ENCODE peak calls at places on chromosome 3, in nine cellular contexts. H is AG20443, D is HS-27A, G is IMR-90, F is Caco-2, N is NB4, I is A673, X is dorsolateral prefrontal cortex, B is NCI-H1417. K is an unnamed sample.

GRCh38 chr3:183210862-183211341 is 42.2 kb upstream of the B3GNT5 start:
- DNase-seq in H (no peak), D (no peak), G (no peak), F (no peak), N (peak), I (no peak), X (no peak), B (no peak), K (no peak)

GRCh38 chr3:185959609-185960517 is 22.0 kb upstream of the TRA2B start:
- DNase-seq in H (peak), D (no peak), G (peak), F (no peak), N (peak), I (peak), X (no peak), B (no peak), K (no peak)

GRCh38 chr3:129563332-129563731 is 20.4 kb downstream of the H1-8 start:
- DNase-seq in H (no peak), D (no peak), G (no peak), F (no peak), N (no peak), I (no peak), X (no peak), B (no peak), K (no peak)

GRCh38 chr3:50502584-50503423 is 630 bp downstream of the CACNA2D2 start:
- DNase-seq in H (peak), D (no peak), G (no peak), F (no peak), N (no peak), I (no peak), X (no peak), B (peak), K (no peak)

GRCh38 chr3:30708472-30708871 is 102.1 kb downstream of the TGFBR2 start:
- DNase-seq in H (no peak), D (no peak), G (no peak), F (no peak), N (no peak), I (no peak), X (no peak), B (no peak), K (no peak)

GRCh38 chr3:51975857-51976549 is 1.1 kb downstream of the ABHD14A start:
- DNase-seq in H (peak), D (no peak), G (peak), F (no peak), N (peak), I (peak), X (peak), B (peak), K (peak)

GRCh38 chr3:19702416-19703078 is 231.5 kb downstream of the EFHB start:
- DNase-seq in H (no peak), D (no peak), G (no peak), F (no peak), N (no peak), I (no peak), X (no peak), B (no peak), K (peak)

GRCh38 chr3:165638066-165638465 is 199.2 kb downstream of the BCHE start:
- DNase-seq in H (no peak), D (no peak), G (peak), F (no peak), N (no peak), I (no peak), X (no peak), B (no peak), K (no peak)

GRCh38 chr3:42699511-42699971 is 3.1 kb downstream of the HHATL start:
- DNase-seq in H (no peak), D (no peak), G (no peak), F (no peak), N (peak), I (no peak), X (no peak), B (no peak), K (no peak)

GRCh38 chr3:152196782-152197181 is 71.9 kb upstream of the MBNL1 start:
- DNase-seq in H (no peak), D (no peak), G (no peak), F (no peak), N (peak), I (no peak), X (no peak), B (no peak), K (no peak)

GRCh38 chr3:112686360-112686759 is 45.4 kb upstream of the CCDC80 start:
- DNase-seq in H (no peak), D (no peak), G (no peak), F (no peak), N (no peak), I (no peak), X (no peak), B (no peak), K (no peak)

GRCh38 chr3:141793476-141794260 is 30.5 kb downstream of the GRK7 start:
- DNase-seq in H (no peak), D (no peak), G (no peak), F (no peak), N (no peak), I (no peak), X (no peak), B (no peak), K (no peak)

GRCh38 chr3:197353867-197354180 is 55.4 kb upstream of the DLG1 start:
- DNase-seq in H (no peak), D (no peak), G (peak), F (no peak), N (no peak), I (no peak), X (no peak), B (no peak), K (no peak)

GRCh38 chr3:171315919-171316318 is 144.3 kb downstream of the TNIK start:
- DNase-seq in H (no peak), D (no peak), G (no peak), F (no peak), N (no peak), I (no peak), X (no peak), B (no peak), K (no peak)

GRCh38 chr3:53195602-53196574 is 34.9 kb downstream of the PRKCD start:
- DNase-seq in H (peak), D (no peak), G (peak), F (no peak), N (peak), I (peak), X (no peak), B (peak), K (peak)

GRCh38 chr3:152524198-152525140 is 255.7 kb downstream of the MBNL1 start:
- DNase-seq in H (peak), D (peak), G (peak), F (no peak), N (peak), I (peak), X (no peak), B (peak), K (no peak)

GRCh38 chr3:134799393-134799792 is 4.3 kb downstream of the EPHB1 start:
- DNase-seq in H (peak), D (no peak), G (peak), F (no peak), N (no peak), I (no peak), X (no peak), B (no peak), K (no peak)

GRCh38 chr3:72629191-72629611 is 219.0 kb downstream of the SHQ1 start:
- DNase-seq in H (no peak), D (no peak), G (no peak), F (no peak), N (peak), I (no peak), X (no peak), B (no peak), K (no peak)

GRCh38 chr3:31534036-31534435 is 1.3 kb downstream of the STT3B start:
- DNase-seq in H (no peak), D (no peak), G (peak), F (no peak), N (peak), I (peak), X (no peak), B (peak), K (no peak)

GRCh38 chr3:196314597-196314996 is 3.4 kb downstream of the DYNLT2B start:
- DNase-seq in H (no peak), D (no peak), G (no peak), F (no peak), N (no peak), I (no peak), X (no peak), B (no peak), K (no peak)

GRCh38 chr3:61978460-61979419 is 394.6 kb downstream of the FEZF2 start:
- DNase-seq in H (no peak), D (no peak), G (no peak), F (no peak), N (no peak), I (no peak), X (no peak), B (no peak), K (no peak)

GRCh38 chr3:142976621-142977398 is 13.3 kb upstream of the PAQR9 start:
- DNase-seq in H (peak), D (peak), G (peak), F (no peak), N (peak), I (peak), X (no peak), B (no peak), K (peak)

GRCh38 chr3:65641041-65641440 is 397.7 kb downstream of the MAGI1 start:
- DNase-seq in H (no peak), D (no peak), G (no peak), F (no peak), N (no peak), I (no peak), X (no peak), B (no peak), K (no peak)

GRCh38 chr3:39150170-39150802 is 3.1 kb downstream of the CSRNP1 start:
- DNase-seq in H (no peak), D (no peak), G (no peak), F (no peak), N (no peak), I (no peak), X (no peak), B (peak), K (no peak)

GRCh38 chr3:140910860-140911259 is 30.8 kb upstream of the SLC25A36 start:
- DNase-seq in H (peak), D (no peak), G (peak), F (no peak), N (no peak), I (peak), X (no peak), B (peak), K (no peak)

GRCh38 chr3:42214565-42215283 is 51.3 kb downstream of the CCK start:
- DNase-seq in H (peak), D (no peak), G (peak), F (no peak), N (no peak), I (no peak), X (no peak), B (no peak), K (no peak)

GRCh38 chr3:48215466-48215865 is 7.8 kb upstream of the CAMP start:
- DNase-seq in H (peak), D (no peak), G (peak), F (no peak), N (no peak), I (no peak), X (no peak), B (no peak), K (no peak)

GRCh38 chr3:119240101-119240581 is 537 bp downstream of the B4GALT4 start:
- DNase-seq in H (no peak), D (no peak), G (no peak), F (peak), N (no peak), I (peak), X (no peak), B (peak), K (no peak)

GRCh38 chr3:194705761-194706160 is 20.1 kb downstream of the FAM43A start:
- DNase-seq in H (no peak), D (no peak), G (no peak), F (no peak), N (no peak), I (no peak), X (no peak), B (no peak), K (no peak)

GRCh38 chr3:194070634-194071409 is 65.1 kb upstream of the HES1 start:
- DNase-seq in H (peak), D (peak), G (peak), F (peak), N (peak), I (peak), X (peak), B (peak), K (peak)

GRCh38 chr3:170707899-170708298 is 122.0 kb upstream of the SLC7A14 start:
- DNase-seq in H (no peak), D (no peak), G (no peak), F (no peak), N (no peak), I (no peak), X (no peak), B (no peak), K (no peak)

GRCh38 chr3:126287536-126288181 is 69.5 kb downstream of the KLF15 start:
- DNase-seq in H (peak), D (no peak), G (peak), F (no peak), N (no peak), I (peak), X (peak), B (peak), K (peak)

GRCh38 chr3:5037828-5038227 is 58.6 kb downstream of the BHLHE40 start:
- DNase-seq in H (no peak), D (no peak), G (no peak), F (no peak), N (peak), I (no peak), X (no peak), B (no peak), K (no peak)

GRCh38 chr3:17442332-17443049 is 299.9 kb downstream of the TBC1D5 start:
- DNase-seq in H (no peak), D (no peak), G (peak), F (no peak), N (no peak), I (no peak), X (no peak), B (no peak), K (no peak)

GRCh38 chr3:179133575-179133974 is 14.6 kb upstream of the PIK3CA start:
- DNase-seq in H (no peak), D (no peak), G (no peak), F (no peak), N (peak), I (no peak), X (no peak), B (no peak), K (no peak)

GRCh38 chr3:32551087-32551486 is 19.6 kb downstream of the DYNC1LI1 start:
- DNase-seq in H (no peak), D (no peak), G (no peak), F (no peak), N (no peak), I (no peak), X (no peak), B (no peak), K (no peak)

GRCh38 chr3:48655586-48655985 is 7.1 kb downstream of the CELSR3 start:
- DNase-seq in H (peak), D (no peak), G (no peak), F (no peak), N (no peak), I (no peak), X (no peak), B (no peak), K (no peak)

GRCh38 chr3:102748646-102749045 is 313.8 kb downstream of the ZPLD1 start:
- DNase-seq in H (no peak), D (no peak), G (no peak), F (no peak), N (no peak), I (no peak), X (no peak), B (no peak), K (no peak)

GRCh38 chr3:101070260-101071121 is 77.3 kb upstream of the ABI3BP start:
- DNase-seq in H (peak), D (no peak), G (no peak), F (peak), N (peak), I (peak), X (no peak), B (peak), K (peak)

GRCh38 chr3:68771683-68772082 is 160.7 kb downstream of the TAFA4 start:
- DNase-seq in H (no peak), D (no peak), G (no peak), F (no peak), N (peak), I (no peak), X (no peak), B (no peak), K (no peak)

K was measured in pancreas.